ENCODE peak calls at places on chromosomes 12 and 14, in four cellular contexts. M, X, Q and T are unnamed samples.

GRCh38 chr14:50714452-50715073 is 46.5 kb upstream of the SAV1 start:
- DNase-seq in M (no peak), X (no peak), Q (no peak), T (no peak)

GRCh38 chr12:3641428-3641883 is 111.5 kb downstream of the CRACR2A start:
- DNase-seq in M (no peak), X (no peak), Q (no peak), T (no peak)

GRCh38 chr12:4486049-4486699 is 40.6 kb upstream of the FGF6 start:
- DNase-seq in M (no peak), X (no peak), Q (no peak), T (no peak)

GRCh38 chr12:28857327-28857726 is 291.8 kb upstream of the FAR2 start:
- DNase-seq in M (no peak), X (no peak), Q (no peak), T (no peak)

GRCh38 chr12:10511756-10512355 is 6.2 kb downstream of the EIF2S3B start:
- DNase-seq in M (no peak), X (no peak), Q (no peak), T (no peak)

GRCh38 chr14:105010106-105010505 is 10.8 kb downstream of the CDCA4 start:
- DNase-seq in M (no peak), X (no peak), Q (no peak), T (no peak)

GRCh38 chr14:96051231-96051630 is 12.1 kb downstream of the C14orf132 start:
- DNase-seq in M (no peak), X (no peak), Q (no peak), T (no peak)

GRCh38 chr12:100716658-100716948 is 78.0 kb upstream of the ANO4 start:
- DNase-seq in M (no peak), X (no peak), Q (no peak), T (no peak)

GRCh38 chr14:104954746-104955395 is 23.3 kb downstream of the AHNAK2 start:
- DNase-seq in M (no peak), X (no peak), Q (no peak), T (no peak)

GRCh38 chr12:113040722-113041168 is 15.8 kb upstream of the DTX1 start:
- DNase-seq in M (no peak), X (no peak), Q (no peak), T (no peak)

GRCh38 chr12:32893458-32893857 is 3.1 kb downstream of the PKP2 start:
- DNase-seq in M (no peak), X (no peak), Q (no peak), T (no peak)

GRCh38 chr14:34693228-34693939 is 21.0 kb downstream of the CFL2 start:
- DNase-seq in M (peak), X (no peak), Q (no peak), T (no peak)

GRCh38 chr14:100372357-100373048 is 49.4 kb downstream of the SLC25A47 start:
- DNase-seq in M (no peak), X (no peak), Q (no peak), T (no peak)

GRCh38 chr14:75527449-75528163 is 5.3 kb downstream of the BATF start:
- DNase-seq in M (no peak), X (no peak), Q (no peak), T (no peak)

GRCh38 chr12:50627491-50627890 is 122.7 kb downstream of the DIP2B start:
- DNase-seq in M (no peak), X (no peak), Q (no peak), T (no peak)

GRCh38 chr14:106062502-106063272 is 536.3 kb downstream of the TMEM121 start:
- DNase-seq in M (no peak), X (no peak), Q (no peak), T (no peak)